ENCODE peak calls at places on chromosomes 5 and 9, in four cellular contexts. One of them, this sample, is unnamed.

GRCh38 chr5:35608881-35609779 is 8.5 kb upstream of the SPEF2 start:
- DNase-seq in WTC11: no peak
- DNase-seq in K562: no peak
- DNase-seq in HepG2: no peak
- DNase-seq in this sample: no peak

GRCh38 chr5:153658606-153659005 is 168.1 kb downstream of the GRIA1 start:
- DNase-seq in WTC11: no peak
- DNase-seq in K562: no peak
- DNase-seq in HepG2: no peak
- DNase-seq in this sample: no peak

GRCh38 chr5:58064799-58065198 is 395.1 kb downstream of the PLK2 start:
- DNase-seq in WTC11: no peak
- DNase-seq in K562: no peak
- DNase-seq in HepG2: no peak
- DNase-seq in this sample: no peak

GRCh38 chr5:176664886-176665285 is 17.6 kb downstream of the TSPAN17 start:
- DNase-seq in WTC11: no peak
- DNase-seq in K562: no peak
- DNase-seq in HepG2: no peak
- DNase-seq in this sample: no peak

GRCh38 chr9:90921104-90921503 is 119.5 kb downstream of the SYK start:
- DNase-seq in WTC11: no peak
- DNase-seq in K562: no peak
- DNase-seq in HepG2: no peak
- DNase-seq in this sample: no peak

GRCh38 chr9:26747611-26748010 is 145.0 kb downstream of the CAAP1 start:
- DNase-seq in WTC11: no peak
- DNase-seq in K562: no peak
- DNase-seq in HepG2: no peak
- DNase-seq in this sample: no peak

GRCh38 chr9:123834907-123835562 is 94.9 kb downstream of the DENND1A start:
- DNase-seq in WTC11: no peak
- DNase-seq in K562: no peak
- DNase-seq in HepG2: no peak
- DNase-seq in this sample: no peak

GRCh38 chr9:649128-650074 is 192.1 kb upstream of the DMRT1 start:
- DNase-seq in WTC11: no peak
- DNase-seq in K562: no peak
- DNase-seq in HepG2: no peak
- DNase-seq in this sample: no peak

GRCh38 chr5:162719720-162720119 is 652.1 kb downstream of the GABRG2 start:
- DNase-seq in WTC11: no peak
- DNase-seq in K562: no peak
- DNase-seq in HepG2: no peak
- DNase-seq in this sample: no peak

DNA sequence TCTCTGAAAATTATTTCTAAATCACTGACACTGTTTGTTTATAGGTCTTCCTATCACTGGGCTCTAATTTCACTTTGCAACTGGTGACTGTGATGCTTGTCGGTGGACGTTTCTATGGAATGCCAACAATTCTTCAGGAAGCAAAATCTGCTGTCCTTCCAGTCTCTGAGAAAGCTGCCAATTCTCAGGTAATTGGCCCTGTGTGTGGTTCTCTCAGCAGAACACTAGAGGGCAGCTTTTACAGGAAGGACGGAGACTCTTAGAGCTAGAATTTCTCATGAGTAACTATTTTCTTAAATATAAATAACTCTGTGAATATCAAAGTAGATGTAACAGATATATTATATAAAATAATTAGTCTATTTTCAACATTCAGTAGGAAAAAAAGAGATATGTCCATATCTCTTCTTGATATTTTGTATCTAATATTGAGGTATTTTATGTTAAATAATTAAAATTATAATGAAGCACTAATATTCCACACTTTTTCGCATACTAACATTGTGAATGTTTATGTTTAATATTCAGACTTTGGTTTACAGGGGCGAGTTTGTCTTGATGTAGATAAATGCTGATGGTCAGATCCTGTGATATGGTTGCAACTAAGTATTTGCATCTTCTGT is 244.2 kb downstream of the ADGRV1 start:
- DNase-seq in WTC11: peak; percentile 41
- DNase-seq in K562: peak; percentile 36
- DNase-seq in HepG2: peak; percentile 25
- DNase-seq in this sample: peak; percentile 57
- TF ChIP-seq ELF4 in WTC11: no peak
- TF ChIP-seq ELF4 in K562: no peak
- TF ChIP-seq ELF4 in HepG2: no peak
- TF ChIP-seq ELF4 in this sample: no peak

GRCh38 chr5:145852990-145853389 is 17.8 kb upstream of the PRELID2 start:
- DNase-seq in WTC11: no peak
- DNase-seq in K562: no peak
- DNase-seq in HepG2: no peak
- DNase-seq in this sample: no peak
- TF ChIP-seq ELF4 in WTC11: no peak
- TF ChIP-seq ELF4 in K562: no peak
- TF ChIP-seq ELF4 in HepG2: no peak
- TF ChIP-seq ELF4 in this sample: no peak

DNA sequence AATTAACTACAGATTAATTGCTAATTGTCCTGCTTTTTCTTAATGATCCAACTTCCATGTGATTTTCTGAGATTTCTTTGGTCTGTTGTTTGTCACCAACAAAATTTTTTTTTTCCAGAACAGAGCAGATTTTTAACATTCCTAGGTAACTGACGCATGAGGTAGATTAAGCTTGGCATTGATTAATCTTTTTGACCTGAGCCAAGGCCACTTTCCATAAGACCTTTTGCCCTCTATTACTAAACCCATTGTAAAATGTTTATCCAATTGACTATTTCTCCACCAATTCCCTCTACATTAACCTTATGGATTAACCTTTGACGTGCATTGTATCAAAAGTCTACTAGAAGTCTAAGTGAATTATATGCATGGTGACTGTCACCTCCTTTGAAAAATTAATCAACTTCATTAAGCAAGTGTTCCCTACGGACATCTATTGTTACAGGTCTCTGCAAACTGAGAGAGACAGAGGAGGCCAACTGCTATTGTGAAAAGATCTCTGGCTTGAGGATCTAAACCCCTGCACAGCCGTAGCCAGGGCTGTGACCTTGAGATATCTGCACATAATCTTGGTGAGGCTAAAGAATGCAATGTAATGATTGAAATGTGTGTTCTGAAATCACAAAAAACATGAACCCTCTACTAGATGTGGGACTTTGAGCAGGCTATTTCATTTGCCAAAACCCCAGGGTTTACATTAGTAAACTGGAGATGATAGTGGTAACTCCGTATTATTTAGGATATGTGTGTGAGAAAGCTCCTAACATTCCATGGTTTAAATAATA is 632.2 kb downstream of the TLR4 start:
- DNase-seq in WTC11: no peak
- DNase-seq in K562: no peak
- DNase-seq in HepG2: no peak
- DNase-seq in this sample: no peak
- TF ChIP-seq ELF4 in WTC11: no peak
- TF ChIP-seq ELF4 in K562: no peak
- TF ChIP-seq ELF4 in HepG2: no peak
- TF ChIP-seq ELF4 in this sample: no peak

GRCh38 chr9:29625292-29625731 is 2052.0 kb upstream of the C9orf72 start:
- DNase-seq in WTC11: no peak
- DNase-seq in K562: no peak
- DNase-seq in HepG2: no peak
- DNase-seq in this sample: no peak
- TF ChIP-seq ELF4 in WTC11: no peak
- TF ChIP-seq ELF4 in K562: no peak
- TF ChIP-seq ELF4 in HepG2: no peak
- TF ChIP-seq ELF4 in this sample: no peak

DNA sequence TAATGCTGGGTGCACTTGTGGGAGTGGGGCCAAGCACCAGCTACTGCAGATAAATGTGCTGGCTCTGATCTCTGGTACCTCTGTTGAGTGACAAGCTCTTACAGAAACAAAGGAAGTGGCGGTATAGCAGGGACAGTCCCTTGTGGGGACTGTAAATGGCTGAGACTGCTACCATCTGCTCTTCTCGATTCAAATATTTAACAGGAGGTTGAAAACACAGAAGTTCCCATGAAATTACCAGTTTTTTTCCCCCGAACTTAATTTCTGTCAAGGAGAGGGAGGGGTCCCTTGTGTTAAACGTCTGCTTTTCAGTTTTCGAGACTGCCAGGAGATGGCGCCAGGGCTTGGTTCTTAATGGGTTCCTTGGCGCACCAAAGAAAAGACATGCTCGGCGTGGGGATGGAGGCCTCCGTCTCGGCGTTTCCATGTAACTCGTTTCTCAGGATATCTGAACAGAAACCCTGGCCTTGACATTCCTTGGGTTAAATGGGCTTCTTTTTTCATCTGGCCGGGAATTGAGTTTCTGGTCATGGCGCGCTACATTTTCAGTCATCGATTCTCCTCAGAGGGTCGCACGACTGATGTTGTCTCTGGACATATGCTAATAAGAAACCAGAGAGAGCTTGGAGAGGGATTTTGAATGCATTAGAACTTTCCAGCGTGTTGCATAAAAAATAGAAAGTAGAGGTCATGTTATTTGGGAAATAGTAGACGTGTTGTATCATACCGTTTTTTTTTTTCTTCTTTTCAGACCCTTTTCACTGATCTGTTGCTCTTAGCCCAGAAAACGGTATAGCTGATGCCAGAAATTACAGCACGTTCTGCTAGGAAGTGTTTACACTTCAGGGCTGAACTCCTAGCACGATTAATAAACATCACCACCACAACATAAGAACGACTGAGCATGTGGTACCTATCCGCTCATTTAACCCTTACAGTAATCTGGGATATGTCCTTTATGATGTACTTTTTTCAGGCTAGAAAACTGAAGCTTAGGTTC is 64.0 kb downstream of the CARTPT start:
- DNase-seq in WTC11: peak; percentile 89
- DNase-seq in K562: peak; percentile 58
- DNase-seq in HepG2: peak; percentile 32
- DNase-seq in this sample: peak; percentile 70
- TF ChIP-seq ELF4 in WTC11: no peak
- TF ChIP-seq ELF4 in K562: no peak
- TF ChIP-seq ELF4 in HepG2: no peak
- TF ChIP-seq ELF4 in this sample: no peak